ENCODE peak calls at places on chromosomes 6 and 20, in seven cellular contexts. V is pancreas; P is NCI-H1105; T is AG09309; Q is retina; Y is stromal cell of bone marrow; L is stimulated activated CD4-positive, alpha-beta T cell treated with anti-CD3 and anti-CD28 coated beads, TNF-alpha, amount 100 ng/mL, for 24 hours. A is an unnamed sample.

GRCh38 chr6:111663692-111664564 is 58.2 kb upstream of the TRAF3IP2 start:
- DNase-seq in P (no peak), Y (no peak), Q (peak), L (no peak), V (no peak), T (no peak), A (no peak)

GRCh38 chr20:43731469-43731868 is 4.7 kb upstream of the GTSF1L start:
- DNase-seq in P (no peak), V (no peak), T (no peak), Q (no peak), Y (peak), L (no peak), A (peak)

GRCh38 chr20:58549681-58550542 is 34.7 kb upstream of the APCDD1L start:
- DNase-seq in T (no peak), V (no peak), L (no peak), Y (no peak), P (no peak), Q (peak), A (no peak)

GRCh38 chr20:58293453-58293852 is 16.1 kb upstream of the RAB22A start:
- DNase-seq in T (no peak), Q (peak), V (no peak), Y (no peak), L (no peak), P (no peak), A (no peak)

GRCh38 chr6:160036790-160037206 is 67.9 kb downstream of the IGF2R start:
- DNase-seq in T (peak), L (no peak), V (no peak), P (no peak), Y (peak), Q (no peak), A (no peak)

GRCh38 chr20:52060794-52061714 is 130.5 kb downstream of the ZFP64 start:
- DNase-seq in L (no peak), Y (no peak), Q (no peak), V (peak), P (no peak), T (no peak), A (no peak)

GRCh38 chr6:127053032-127053908 is 65.2 kb upstream of the RSPO3 start:
- DNase-seq in Q (no peak), V (no peak), P (no peak), Y (no peak), T (no peak), L (no peak), A (peak)

GRCh38 chr20:50308513-50309279 is 118.1 kb downstream of the CEBPB start:
- DNase-seq in L (no peak), V (peak), Q (peak), P (no peak), T (peak), Y (peak), A (peak)

GRCh38 chr6:74899416-74899815 is 306.4 kb downstream of the COL12A1 start:
- DNase-seq in L (no peak), T (no peak), V (no peak), P (no peak), Q (no peak), Y (no peak), A (no peak)

GRCh38 chr6:132798820-132799538 is 542 bp upstream of the SLC18B1 start:
- DNase-seq in Y (no peak), P (peak), V (peak), Q (peak), T (no peak), L (peak), A (peak)

GRCh38 chr20:4227085-4227821 is 211.9 kb upstream of the RNF24 start:
- DNase-seq in P (no peak), Q (no peak), V (no peak), T (peak), L (no peak), Y (peak), A (no peak)

GRCh38 chr6:335572-335971 is 43.3 kb downstream of the DUSP22 start:
- DNase-seq in V (no peak), P (no peak), L (no peak), Y (no peak), Q (peak), T (no peak), A (no peak)

GRCh38 chr20:9699181-9699580 is 139.7 kb downstream of the PAK5 start:
- DNase-seq in Q (no peak), P (no peak), V (no peak), Y (no peak), L (no peak), T (no peak), A (no peak)

GRCh38 chr6:5422321-5422915 is 161.1 kb downstream of the FARS2 start:
- DNase-seq in Q (peak), Y (no peak), L (peak), P (no peak), V (peak), T (no peak), A (no peak)

GRCh38 chr6:132768051-132768517 is 10.4 kb upstream of the VNN2 start:
- DNase-seq in V (peak), Y (no peak), L (peak), P (no peak), T (no peak), Q (peak), A (no peak)

GRCh38 chr20:7843613-7844012 is 96.6 kb downstream of the HAO1 start:
- DNase-seq in Q (no peak), P (no peak), T (peak), V (no peak), Y (peak), L (no peak), A (no peak)

GRCh38 chr20:11277170-11277569 is 603.4 kb upstream of the JAG1 start:
- DNase-seq in V (no peak), Y (no peak), P (no peak), T (no peak), Q (no peak), L (no peak), A (no peak)

GRCh38 chr6:105609375-105609991 is 206.6 kb upstream of the PREP start:
- DNase-seq in L (no peak), Q (no peak), T (no peak), P (no peak), Y (no peak), V (no peak), A (no peak)

GRCh38 chr20:52622086-52622485 is 350.1 kb upstream of the TSHZ2 start:
- DNase-seq in Q (no peak), P (no peak), Y (peak), T (no peak), L (no peak), V (no peak), A (no peak)

GRCh38 chr6:10951675-10952282 is 64.9 kb downstream of the SYCP2L start:
- DNase-seq in P (no peak), L (no peak), T (peak), Y (peak), V (no peak), Q (peak), A (peak)

GRCh38 chr6:148441454-148441911 is 98.8 kb downstream of the SASH1 start:
- DNase-seq in Y (no peak), V (no peak), L (no peak), P (no peak), T (no peak), Q (no peak), A (peak)

GRCh38 chr20:10194166-10194565 is 24.5 kb upstream of the SNAP25 start:
- DNase-seq in L (no peak), P (no peak), Y (no peak), V (no peak), Q (no peak), T (no peak), A (no peak)

GRCh38 chr6:107870379-107870778 is 46.3 kb upstream of the SCML4 start:
- DNase-seq in L (no peak), Q (no peak), T (no peak), P (no peak), Y (peak), V (no peak), A (peak)

A was measured in RCC 7860.